ENCODE peak calls at places on chromosome 16, in five cellular contexts. O is prostate gland, F is small intestine, M is transverse colon, X is spleen. R is an unnamed sample. For H3K9me3, the result is how much of the 10 kb centered on the place peaks cover.

GRCh38 chr16:80027007-80027965 is 426.7 kb upstream of the MAF start:
- DNase-seq in M (peak), O (peak), X (peak), F (peak), R (peak)

GRCh38 chr16:4615389-4616046 is 830 bp upstream of the UBALD1 start:
- DNase-seq in O (no peak), M (peak), F (no peak), X (peak), R (no peak)

GRCh38 chr16:80151706-80152073 is 389.1 kb upstream of the DYNLRB2 start:
- DNase-seq in X (no peak), F (peak), M (no peak), O (no peak), R (no peak)

GRCh38 chr16:22313141-22313781 is 16.1 kb downstream of the POLR3E start:
- DNase-seq in M (no peak), F (no peak), X (peak), O (no peak), R (no peak)

GRCh38 chr16:12532871-12533610 is 270.6 kb downstream of the CPPED1 start:
- DNase-seq in O (no peak), X (no peak), F (no peak), M (no peak), R (no peak)

GRCh38 chr16:642189-643049 is 791 bp downstream of the MCRIP2 start:
- DNase-seq in O (peak), X (peak), F (peak), M (peak), R (peak)

GRCh38 chr16:50889276-50889675 is 147.4 kb downstream of the CYLD start:
- DNase-seq in M (no peak), O (no peak), F (no peak), X (no peak), R (peak)

GRCh38 chr16:49353650-49354049 is 20.0 kb upstream of the C16orf78 start:
- DNase-seq in F (no peak), M (no peak), O (no peak), X (no peak), R (no peak)

GRCh38 chr16:46884513-46885293 is 541 bp downstream of the GPT2 start:
- DNase-seq in M (peak), X (peak), F (peak), O (no peak), R (no peak)

GRCh38 chr16:54282202-54282922 is 4.2 kb downstream of the IRX3 start:
- DNase-seq in M (peak), F (peak), O (peak), X (no peak), R (peak)

GRCh38 chr16:4285167-4285566 is 12.3 kb upstream of the TFAP4 start:
- DNase-seq in F (no peak), M (no peak), X (no peak), O (no peak), R (no peak)

GRCh38 chr16:50534556-50534955 is 13.6 kb upstream of the NKD1 start:
- DNase-seq in O (no peak), F (no peak), M (no peak), X (peak), R (no peak)

GRCh38 chr16:1920727-1921155 is 2.5 kb upstream of the HS3ST6 start:
- DNase-seq in X (no peak), F (peak), O (no peak), M (peak), R (peak)

GRCh38 chr16:87710887-87711286 is 54.9 kb downstream of the KLHDC4 start:
- DNase-seq in F (no peak), O (no peak), M (no peak), X (no peak), R (no peak)

GRCh38 chr16:88649924-88650748 is 717 bp downstream of the CYBA start:
- DNase-seq in F (peak), X (peak), M (peak), O (no peak), R (no peak)

GRCh38 chr16:67284699-67285646 is 5.6 kb downstream of the PLEKHG4 start:
- DNase-seq in F (peak), M (peak), X (no peak), O (peak), R (peak)

GRCh38 chr16:1371054-1371978 is 19.6 kb downstream of the GNPTG start:
- DNase-seq in F (no peak), X (no peak), O (no peak), M (no peak), R (no peak)

GRCh38 chr16:58026139-58026704 is 668 bp downstream of the MMP15 start:
- DNase-seq in F (peak), M (peak), X (peak), O (peak), R (peak)

GRCh38 chr16:87358250-87358649 is 25.3 kb downstream of the FBXO31 start:
- DNase-seq in X (no peak), O (no peak), F (no peak), M (no peak), R (no peak)

GRCh38 chr16:84717484-84717883 is 17.7 kb downstream of the USP10 start:
- DNase-seq in O (no peak), M (no peak), X (no peak), F (no peak), R (no peak)

DNA sequence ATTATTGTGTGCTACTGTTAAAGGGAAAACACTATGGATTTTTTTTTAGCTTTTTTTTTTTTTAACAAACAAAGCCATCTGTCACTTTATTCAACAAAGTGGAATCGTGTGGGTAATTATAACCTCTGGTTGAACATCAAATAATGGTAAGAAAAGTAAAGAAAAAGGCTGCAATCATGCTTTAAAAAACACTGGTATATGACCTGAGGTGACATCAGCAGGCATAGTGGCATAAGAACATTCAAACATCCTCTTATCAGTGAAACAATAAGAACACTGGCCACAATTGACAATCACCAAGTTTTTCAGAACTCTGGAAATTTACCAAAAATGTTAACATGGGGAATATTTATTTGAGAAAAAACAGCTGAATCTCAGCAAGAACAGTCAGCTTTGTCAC is 442.3 kb upstream of the MON1B start:
- DNase-seq in M (no peak), F (no peak), X (no peak), O (no peak), R (no peak)
- H3K9me3 ChIP-seq in M (under half), F (under half), X (under half), O (under half), R (under half)

DNA sequence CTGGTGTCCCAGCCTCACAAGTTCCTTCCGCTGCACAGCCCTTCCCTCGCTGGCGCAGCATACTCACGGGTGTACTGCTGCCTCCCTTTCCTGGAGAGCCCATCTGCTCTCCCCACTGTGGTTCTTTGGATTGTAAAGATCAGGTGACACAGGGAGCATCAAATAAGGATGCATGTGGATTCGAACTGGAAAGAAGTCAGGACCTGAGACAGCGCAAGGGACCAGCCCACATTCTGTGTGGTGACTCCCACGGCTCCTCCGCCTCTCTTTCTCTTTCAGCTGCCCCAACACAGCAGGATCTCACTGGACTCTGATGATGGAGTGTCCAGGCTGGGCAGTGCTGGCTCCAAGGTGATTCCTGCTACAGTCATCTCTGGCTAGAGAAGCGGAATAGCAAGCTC is 8.1 kb downstream of the LDAF1 start:
- DNase-seq in O (no peak), X (no peak), F (no peak), M (no peak), R (no peak)
- H3K4me3 ChIP-seq in O (no peak), X (no peak), F (no peak), M (no peak), R (no peak)

GRCh38 chr16:35562471-35562870 is 2103.1 kb downstream of the TP53TG3F start:
- DNase-seq in O (no peak), M (no peak), F (no peak), X (no peak), R (no peak)

GRCh38 chr16:35560637-35560984 is 2101.2 kb downstream of the TP53TG3F start:
- DNase-seq in X (no peak), F (no peak), M (no peak), O (no peak), R (no peak)

GRCh38 chr16:35562919-35563318 is 2103.5 kb downstream of the TP53TG3F start:
- DNase-seq in F (no peak), O (no peak), M (no peak), X (no peak), R (no peak)

GRCh38 chr16:35559911-35560636 is 2100.7 kb downstream of the TP53TG3F start:
- DNase-seq in O (no peak), X (no peak), F (no peak), M (no peak), R (no peak)

GRCh38 chr16:35561346-35561745 is 2101.9 kb downstream of the TP53TG3F start:
- DNase-seq in M (no peak), O (no peak), F (no peak), X (no peak), R (no peak)
- H3K9me3 ChIP-seq in M (under half), O (under half), F (under half), X (half or more), R (under half)

GRCh38 chr16:56860226-56861020 is 4.6 kb upstream of the SLC12A3 start:
- DNase-seq in M (peak), O (no peak), F (peak), X (no peak), R (no peak)
- H3K4me3 ChIP-seq in M (no peak), O (no peak), F (no peak), X (no peak), R (no peak)

DNA sequence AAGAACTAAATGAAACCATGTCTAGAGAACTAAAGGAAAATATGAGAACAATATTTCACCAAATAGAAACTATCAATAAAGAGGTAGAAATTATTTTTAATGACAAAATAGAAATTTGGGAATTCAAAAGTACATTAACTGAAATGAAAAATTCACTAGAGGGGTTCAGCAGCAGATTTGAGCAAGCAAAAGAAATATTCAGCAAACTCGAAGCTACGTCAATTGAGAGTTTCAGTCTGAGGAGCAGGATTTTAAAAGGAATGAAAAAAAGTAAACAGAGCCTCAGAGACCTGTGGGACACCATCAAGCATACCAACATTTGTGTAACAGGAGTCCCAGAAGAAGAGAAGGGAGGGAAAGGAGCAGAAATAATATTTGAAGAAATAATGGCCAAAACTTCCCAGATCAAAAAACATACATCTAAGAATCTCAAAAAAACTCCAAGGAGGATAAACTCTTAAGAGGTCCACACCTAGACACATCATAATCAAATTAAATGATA is 38.3 kb downstream of the ZFP90 start:
- DNase-seq in M (no peak), X (no peak), O (no peak), F (no peak), R (no peak)
- H3K9me3 ChIP-seq in M (under half), X (half or more), O (under half), F (under half), R (under half)

R was measured in lung.